ENCODE peak calls at places on chromosomes 6 and 20, in four cellular contexts. E is upper lobe of left lung, F is uterus, C is body of pancreas. O is an unnamed sample. For H3K4me1, the result is how much of the 10 kb centered on the place peaks cover.

GRCh38 chr6:141326426-141326825 is 806.3 kb upstream of the GJE1 start:
- DNase-seq in C (no peak), E (no peak), F (no peak), O (no peak)

GRCh38 chr6:111721677-111722219 is 116.1 kb upstream of the TRAF3IP2 start:
- DNase-seq in C (no peak), E (no peak), F (no peak), O (no peak)

GRCh38 chr20:64038252-64038578 is 2.2 kb downstream of the C20orf204 start:
- DNase-seq in C (no peak), E (no peak), F (no peak), O (no peak)

GRCh38 chr6:31621991-31622390 is 1.5 kb downstream of the PRRC2A start:
- DNase-seq in C (no peak), E (no peak), F (no peak), O (no peak)

GRCh38 chr20:5718896-5719595 is 31.2 kb upstream of the SHLD1 start:
- DNase-seq in E (no peak), F (no peak), C (no peak), O (no peak)

GRCh38 chr6:42984924-42985475 is 630 bp downstream of the PPP2R5D start:
- DNase-seq in C (no peak), F (no peak), E (no peak), O (no peak)

GRCh38 chr20:3987296-3987695 is 28.1 kb downstream of the RNF24 start:
- DNase-seq in E (no peak), C (no peak), F (no peak), O (no peak)

GRCh38 chr6:68575765-68576439 is 59.2 kb upstream of the ADGRB3 start:
- DNase-seq in C (peak), F (no peak), E (peak), O (no peak)

GRCh38 chr20:59314872-59315500 is 14.6 kb downstream of the EDN3 start:
- DNase-seq in E (no peak), C (no peak), F (no peak), O (no peak)

GRCh38 chr20:59144179-59144830 is 19.3 kb upstream of the ZNF831 start:
- DNase-seq in C (no peak), F (no peak), E (no peak), O (no peak)

GRCh38 chr20:52681288-52681687 is 290.9 kb upstream of the TSHZ2 start:
- DNase-seq in F (no peak), E (no peak), C (no peak), O (no peak)

GRCh38 chr6:25088513-25088912 is 152.8 kb upstream of the RIPOR2 start:
- DNase-seq in C (no peak), F (no peak), E (no peak), O (no peak)

GRCh38 chr6:166402582-166403277 is 20.0 kb upstream of the MPC1 start:
- DNase-seq in E (no peak), C (no peak), F (no peak), O (no peak)

GRCh38 chr6:3612341-3613041 is 139.0 kb downstream of the PXDC1 start:
- DNase-seq in C (no peak), E (no peak), F (no peak), O (no peak)

GRCh38 chr6:74568851-74569250 is 637.0 kb downstream of the COL12A1 start:
- DNase-seq in E (no peak), F (no peak), C (no peak), O (no peak)

GRCh38 chr20:10783660-10784336 is 110.0 kb upstream of the JAG1 start:
- DNase-seq in E (no peak), F (no peak), C (no peak), O (no peak)

GRCh38 chr6:137646506-137646905 is 152.3 kb upstream of the OLIG3 start:
- DNase-seq in F (no peak), E (no peak), C (no peak), O (no peak)

GRCh38 chr6:41449399-41450245 is 96.6 kb upstream of the FOXP4 start:
- DNase-seq in E (no peak), F (peak), C (peak), O (peak)

GRCh38 chr6:89146748-89147715 is 1.2 kb downstream of the PM20D2 start:
- DNase-seq in F (no peak), E (no peak), C (no peak), O (no peak)

GRCh38 chr20:4546786-4547185 is 174.9 kb upstream of the PRND start:
- DNase-seq in F (no peak), C (no peak), E (no peak), O (no peak)

GRCh38 chr6:47248446-47248845 is 61.3 kb downstream of the TNFRSF21 start:
- DNase-seq in C (no peak), F (no peak), E (no peak), O (no peak)

GRCh38 chr20:10648651-10649050 is 25.1 kb downstream of the JAG1 start:
- DNase-seq in C (no peak), E (no peak), F (no peak), O (no peak)

GRCh38 chr20:59603727-59604608 is at the start of gene PHACTR3:
- DNase-seq in F (no peak), E (peak), C (no peak), O (no peak)

GRCh38 chr6:24469829-24470228 is 19.5 kb downstream of the GPLD1 start:
- DNase-seq in C (no peak), E (no peak), F (no peak), O (no peak)

GRCh38 chr20:760751-761417 is 7.4 kb downstream of the SLC52A3 start:
- DNase-seq in F (no peak), C (no peak), E (peak), O (no peak)

GRCh38 chr6:135638108-135638507 is 140.6 kb upstream of the AHI1 start:
- DNase-seq in F (no peak), E (no peak), C (no peak), O (no peak)

GRCh38 chr6:164700497-164700896 is 608.9 kb downstream of the C6orf118 start:
- DNase-seq in C (no peak), F (no peak), E (no peak), O (no peak)

GRCh38 chr20:61601853-61602252 is 349.8 kb downstream of the CDH4 start:
- DNase-seq in C (no peak), E (no peak), F (no peak), O (no peak)

GRCh38 chr6:153989989-153990388 is 49.1 kb upstream of the OPRM1 start:
- DNase-seq in E (no peak), F (no peak), C (no peak), O (no peak)

GRCh38 chr6:107731422-107732319 is 92.4 kb downstream of the SCML4 start:
- DNase-seq in F (no peak), C (no peak), E (peak), O (no peak)

DNA sequence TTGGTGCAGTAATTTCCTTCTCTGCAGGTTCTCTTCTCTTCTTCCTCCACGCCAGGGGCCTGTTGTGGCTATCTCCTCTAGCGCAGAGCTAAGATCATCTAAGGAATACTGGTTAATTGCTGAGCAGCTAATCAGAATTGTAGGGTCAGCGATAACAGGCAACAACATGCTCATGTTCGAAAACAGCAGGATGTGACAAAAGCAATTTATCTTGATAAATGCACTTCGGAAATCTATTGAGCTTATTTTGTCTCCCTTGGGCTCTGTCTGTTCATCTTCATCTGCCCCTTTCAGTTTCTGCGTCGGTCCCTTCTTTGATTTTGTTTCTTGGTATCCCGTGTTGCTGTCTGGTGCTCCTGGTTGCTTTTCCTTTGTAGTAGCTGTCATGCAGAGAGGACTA is 67.3 kb upstream of the MAP3K7 start:
- DNase-seq in F (no peak), C (no peak), E (no peak), O (no peak)
- H3K4me1 ChIP-seq in F (under half), C (under half), E (under half), O (under half)

DNA sequence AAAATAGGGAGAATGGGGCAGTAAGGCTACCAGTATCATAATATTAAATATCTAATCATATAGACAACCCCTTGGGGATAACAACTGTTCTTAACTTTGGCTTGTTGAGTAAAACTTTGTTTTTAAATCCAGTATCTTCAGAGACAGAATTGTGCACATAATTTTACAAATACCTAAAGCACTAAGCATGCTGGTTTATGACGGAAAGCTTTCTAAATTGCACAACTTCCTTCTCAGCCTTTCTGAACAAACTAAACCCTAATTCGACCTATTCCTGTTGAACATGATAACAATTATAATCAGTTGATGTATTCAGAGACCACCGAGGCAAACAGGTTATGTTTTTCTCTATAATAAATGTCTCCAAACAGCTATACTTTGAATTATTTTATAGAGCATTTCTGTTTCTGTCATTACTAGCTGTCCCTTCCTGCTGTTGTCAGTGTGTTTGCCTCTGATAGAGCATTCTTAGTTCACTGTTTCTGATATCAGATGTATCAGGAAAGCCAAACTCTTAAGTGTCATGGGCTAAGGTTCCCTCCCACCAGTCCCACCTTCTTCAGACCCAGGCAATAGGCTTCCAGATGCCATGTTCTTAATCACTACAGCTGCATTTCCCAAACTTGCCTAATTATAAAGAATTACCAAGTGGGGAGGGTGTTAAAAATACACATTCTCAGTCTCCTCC is 8.7 kb downstream of the ZHX3 start:
- DNase-seq in F (no peak), E (no peak), C (no peak), O (no peak)
- TF ChIP-seq POLR2A in F (no peak), E (no peak), C (no peak), O (no peak)

DNA sequence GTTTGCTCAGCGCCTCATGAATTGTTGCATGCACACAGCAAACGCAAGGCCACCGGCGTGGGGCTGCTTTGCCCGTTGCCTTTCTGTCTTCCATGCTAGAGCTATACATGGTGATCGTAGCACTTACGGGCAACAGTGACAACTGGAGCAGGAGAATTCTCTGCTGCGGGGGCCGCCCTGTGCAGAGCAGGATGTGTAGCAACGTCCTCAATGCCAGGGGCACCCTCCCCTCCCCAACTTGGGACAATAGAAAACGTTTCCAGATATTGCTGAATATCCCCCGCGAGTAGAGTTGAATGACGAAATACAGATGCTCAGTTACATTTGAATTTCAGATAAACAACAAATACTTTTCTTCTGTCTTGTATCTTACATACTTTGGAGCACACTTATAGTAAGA is 198.7 kb downstream of the TFAP2C start:
- DNase-seq in E (peak), F (no peak), C (no peak), O (no peak)
- H3K4me3 ChIP-seq in E (no peak), F (no peak), C (no peak), O (no peak)

DNA sequence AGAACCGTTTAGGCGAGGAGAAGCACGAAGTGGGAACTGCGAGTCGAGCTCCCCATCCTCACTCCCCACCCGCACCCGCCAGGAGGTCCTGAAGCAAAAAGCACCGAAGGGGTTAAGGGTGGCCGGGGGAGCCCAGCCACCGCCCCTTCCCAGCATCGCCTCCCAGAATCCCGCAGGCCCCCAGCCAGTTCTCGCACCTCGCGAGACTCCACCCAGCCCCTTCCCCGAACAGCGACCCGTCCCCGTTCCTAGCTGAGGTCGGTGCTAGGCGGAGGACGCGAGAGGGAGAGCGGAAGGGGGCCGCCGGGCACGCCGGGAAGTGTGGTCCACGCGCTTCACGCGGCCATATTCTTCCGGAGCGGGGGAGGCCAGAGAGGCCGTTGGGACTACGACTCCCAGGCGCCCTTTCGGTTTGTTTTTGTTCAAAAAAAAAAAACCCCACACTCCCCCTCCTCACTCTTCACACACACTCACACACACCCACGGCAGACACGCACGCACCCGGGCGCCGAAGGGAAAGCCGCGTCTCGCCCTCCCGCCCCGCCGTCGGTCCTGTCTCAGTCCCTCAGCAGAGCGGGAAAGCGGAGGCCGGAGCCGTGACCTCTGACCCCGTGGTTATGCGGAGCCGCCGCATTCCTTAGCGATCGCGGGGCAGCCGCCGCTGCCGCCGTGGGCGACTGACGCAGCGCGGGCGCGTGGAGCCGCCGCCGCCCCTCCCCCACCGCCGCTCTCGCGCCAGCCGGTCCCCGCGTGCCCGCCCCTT is at the start of gene ASXL1:
- DNase-seq in F (peak), C (peak), E (peak), O (peak)
- H3K4me1 ChIP-seq in F (under half), C (half or more), E (under half), O (under half)

GRCh38 chr20:54063580-54063979 is 6.8 kb downstream of the BCAS1 start:
- DNase-seq in C (no peak), F (no peak), E (no peak), O (no peak)

GRCh38 chr20:54067606-54068174 is 2.7 kb downstream of the BCAS1 start:
- DNase-seq in F (no peak), E (peak), C (peak), O (peak)

GRCh38 chr20:54063998-54064676 is 6.3 kb downstream of the BCAS1 start:
- DNase-seq in F (no peak), E (peak), C (no peak), O (no peak)

GRCh38 chr20:54064939-54065338 is 5.5 kb downstream of the BCAS1 start:
- DNase-seq in C (no peak), F (no peak), E (no peak), O (no peak)

GRCh38 chr20:54065601-54066038 is 4.8 kb downstream of the BCAS1 start:
- DNase-seq in E (no peak), F (no peak), C (no peak), O (peak)
- TF ChIP-seq POLR2A in E (no peak), F (no peak), C (no peak), O (no peak)

GRCh38 chr20:25580711-25581110 is 4.6 kb downstream of the NINL start:
- DNase-seq in E (no peak), C (peak), F (no peak), O (peak)

GRCh38 chr20:25576783-25577530 is 8.4 kb downstream of the NINL start:
- DNase-seq in E (peak), C (no peak), F (no peak), O (no peak)

GRCh38 chr20:25573288-25574251 is 11.8 kb downstream of the NINL start:
- DNase-seq in F (no peak), C (no peak), E (no peak), O (no peak)

GRCh38 chr20:25574411-25574810 is 10.9 kb downstream of the NINL start:
- DNase-seq in F (no peak), C (no peak), E (no peak), O (no peak)

DNA sequence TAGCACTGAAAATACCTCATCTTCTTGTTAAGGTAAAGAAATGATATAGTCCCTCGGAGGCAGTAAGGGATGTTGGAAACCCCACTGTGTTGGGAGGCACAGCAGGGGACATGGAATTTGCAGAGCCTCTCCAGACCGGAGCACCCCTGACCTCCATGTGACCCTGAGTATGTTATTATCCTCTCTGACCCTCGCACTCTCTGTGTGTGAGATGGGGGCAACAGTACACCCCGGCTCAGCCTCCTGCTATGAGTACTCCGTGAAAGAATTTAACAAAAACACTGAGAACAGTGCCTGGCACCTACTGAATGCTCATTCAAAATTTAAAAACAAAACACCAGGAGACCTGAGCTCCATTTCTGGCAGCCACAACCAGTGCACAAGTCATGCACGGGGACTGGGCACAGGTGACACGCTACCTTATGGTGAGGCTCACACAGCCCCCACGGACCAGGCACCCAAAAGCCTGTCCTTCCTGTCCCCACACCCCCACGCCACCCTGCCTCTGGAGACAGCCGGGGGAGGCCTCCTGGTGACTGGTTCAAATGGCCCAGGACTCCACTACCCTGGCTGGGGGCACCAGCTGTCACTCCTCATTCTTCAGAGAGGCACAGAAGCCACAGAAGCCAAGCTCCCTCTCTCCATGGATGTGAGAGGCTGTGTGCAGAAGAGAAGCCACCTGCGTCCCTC is 6.1 kb downstream of the NINL start:
- DNase-seq in F (no peak), C (no peak), E (no peak), O (no peak)
- H3K4me3 ChIP-seq in F (no peak), C (no peak), E (no peak), O (no peak)

GRCh38 chr6:35031611-35032529 is 109.3 kb downstream of the TCP11 start:
- DNase-seq in F (no peak), E (no peak), C (no peak), O (no peak)
- H3K4me1 ChIP-seq in F (under half), E (under half), C (under half), O (half or more)

GRCh38 chr20:41693136-41693979 is 75.2 kb upstream of the CHD6 start:
- DNase-seq in F (peak), E (peak), C (peak), O (peak)
- TF ChIP-seq POLR2A in F (no peak), E (peak), C (peak), O (no peak)

GRCh38 chr6:16729183-16729696 is 32.0 kb downstream of the ATXN1 start:
- DNase-seq in C (no peak), F (no peak), E (no peak), O (no peak)
- H3K4me3 ChIP-seq in C (no peak), F (no peak), E (no peak), O (no peak)